ENCODE peak calls at places on chromosomes 1 and 21, in seven cellular contexts. X is astrocyte of the spinal cord, U is fibroblast of lung, I is GM10248, A is lung, B is HFFc6, Y is left lung. L is an unnamed sample.

GRCh38 chr1:24108334-24109165 is 3.4 kb downstream of the MYOM3 start:
- DNase-seq in X (peak; percentile 92), U (peak; percentile 43), I (no peak), A (no peak), B (peak; percentile 88), Y (no peak), L (no peak)

GRCh38 chr1:214205053-214205452 is 75.9 kb upstream of the SMYD2 start:
- DNase-seq in X (no peak), U (no peak), I (no peak), A (no peak), B (no peak), Y (no peak), L (no peak)

GRCh38 chr1:93552751-93553455 is 105.0 kb downstream of the FNBP1L start:
- DNase-seq in X (peak; percentile 64), U (peak; percentile 57), I (no peak), A (no peak), B (no peak), Y (no peak), L (no peak)

GRCh38 chr1:203870256-203870655 is 8.9 kb downstream of the SNRPE start:
- DNase-seq in X (no peak), U (peak; percentile 28), I (no peak), A (no peak), B (peak; percentile 70), Y (no peak), L (no peak)

GRCh38 chr21:29163381-29164115 is 33.1 kb downstream of the MAP3K7CL start:
- DNase-seq in X (no peak), U (peak; percentile 74), I (no peak), A (no peak), B (no peak), Y (no peak), L (no peak)

GRCh38 chr1:182087951-182088350 is 26.4 kb upstream of the ZNF648 start:
- DNase-seq in X (no peak), U (no peak), I (no peak), A (no peak), B (no peak), Y (no peak), L (no peak)

GRCh38 chr1:194420706-194421105 is 1234.3 kb upstream of the B3GALT2 start:
- DNase-seq in X (no peak), U (no peak), I (no peak), A (no peak), B (no peak), Y (no peak), L (no peak)

GRCh38 chr21:43306911-43307676 is 119.8 kb downstream of the SIK1 start:
- DNase-seq in X (peak; percentile 17), U (no peak), I (peak; percentile 76), A (no peak), B (peak; percentile 56), Y (peak; percentile 41), L (no peak)

GRCh38 chr1:86487131-86487804 is 18.5 kb downstream of the CLCA1 start:
- DNase-seq in X (peak; percentile 92), U (peak; percentile 51), I (no peak), A (no peak), B (peak; percentile 76), Y (no peak), L (no peak)

DNA sequence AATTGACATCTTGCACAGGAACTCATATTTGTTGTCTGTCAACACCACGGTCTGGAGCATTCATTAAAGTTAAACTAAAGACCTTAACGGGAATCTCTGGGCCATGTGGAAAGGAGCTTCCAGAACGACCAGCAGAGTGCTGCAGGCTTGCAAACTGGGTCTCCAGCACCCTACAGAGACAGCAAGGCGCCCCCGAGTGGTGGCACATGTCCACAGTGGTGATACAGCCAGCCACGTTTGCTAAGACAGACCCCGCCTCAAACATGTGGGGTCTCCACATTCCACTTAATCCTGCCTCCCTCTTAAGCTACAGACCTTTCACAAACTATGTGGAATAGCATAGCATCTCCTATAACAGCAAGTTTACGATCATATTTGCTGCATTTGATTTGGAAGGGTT is 96.5 kb upstream of the BACE2 start:
- DNase-seq in X (no peak), U (no peak), I (no peak), A (no peak), B (no peak), Y (no peak), L (no peak)
- TF ChIP-seq CTCF in X (peak; percentile 10), U (no peak), I (no peak), A (no peak), B (peak; percentile 41), Y (no peak), L (no peak)

GRCh38 chr1:70504821-70505193 is 93.7 kb downstream of the CTH start:
- DNase-seq in X (peak; percentile 78), U (peak; percentile 27), I (no peak), A (no peak), B (peak; percentile 86), Y (no peak), L (no peak)

GRCh38 chr1:70504176-70504820 is 93.2 kb downstream of the CTH start:
- DNase-seq in X (no peak), U (no peak), I (peak; percentile 68), A (no peak), B (peak; percentile 20), Y (no peak), L (no peak)

DNA sequence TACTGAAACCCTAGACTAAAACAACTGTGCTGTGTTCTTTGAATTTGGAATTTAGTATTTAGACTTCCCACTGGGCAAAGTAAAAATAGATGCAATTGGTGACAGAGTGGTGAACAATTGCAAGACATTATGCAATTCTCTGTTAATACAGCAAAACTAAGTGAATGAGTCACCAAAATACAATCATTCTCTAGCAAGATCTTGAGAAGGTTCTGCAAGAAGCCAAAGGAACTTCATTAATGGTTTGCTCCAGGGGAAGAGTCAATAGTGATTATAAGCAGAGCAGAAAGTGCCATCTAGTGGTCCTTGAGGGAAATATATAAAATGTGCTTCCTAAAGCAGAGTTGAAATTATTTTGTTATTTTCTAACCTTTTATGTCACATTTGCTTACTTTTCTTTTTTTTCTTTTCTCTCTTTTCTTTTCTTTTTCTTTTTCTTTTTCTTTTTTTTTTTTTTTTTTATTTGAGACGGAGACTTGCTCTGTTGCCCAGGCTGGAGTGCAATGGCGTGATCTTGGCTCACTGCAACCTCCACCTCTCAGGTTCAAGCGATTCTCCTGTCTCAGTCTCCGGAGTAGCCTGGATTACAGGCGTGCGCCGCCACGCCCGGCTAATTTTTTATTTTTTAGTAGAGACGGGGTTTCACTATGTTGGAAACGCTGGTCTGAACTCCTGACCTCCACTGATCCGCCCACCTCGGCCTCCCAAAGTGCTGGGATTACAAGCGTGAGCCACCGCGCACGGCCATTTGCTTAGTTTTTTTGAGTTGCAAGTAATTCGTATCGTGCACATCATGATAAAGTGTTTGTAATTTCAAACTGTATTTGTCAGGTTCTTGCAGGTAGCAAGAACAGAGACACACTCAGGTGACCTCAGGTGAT is 99.2 kb downstream of the CTH start:
- DNase-seq in X (peak; percentile 96), U (peak; percentile 99), I (peak; percentile 56), A (no peak), B (peak; percentile 99), Y (no peak), L (no peak)
- TF ChIP-seq CTCF in X (peak; percentile 60), U (peak; percentile 67), I (peak; percentile 63), A (peak; percentile 64), B (peak; percentile 88), Y (peak; percentile 48), L (peak; percentile 61)

DNA sequence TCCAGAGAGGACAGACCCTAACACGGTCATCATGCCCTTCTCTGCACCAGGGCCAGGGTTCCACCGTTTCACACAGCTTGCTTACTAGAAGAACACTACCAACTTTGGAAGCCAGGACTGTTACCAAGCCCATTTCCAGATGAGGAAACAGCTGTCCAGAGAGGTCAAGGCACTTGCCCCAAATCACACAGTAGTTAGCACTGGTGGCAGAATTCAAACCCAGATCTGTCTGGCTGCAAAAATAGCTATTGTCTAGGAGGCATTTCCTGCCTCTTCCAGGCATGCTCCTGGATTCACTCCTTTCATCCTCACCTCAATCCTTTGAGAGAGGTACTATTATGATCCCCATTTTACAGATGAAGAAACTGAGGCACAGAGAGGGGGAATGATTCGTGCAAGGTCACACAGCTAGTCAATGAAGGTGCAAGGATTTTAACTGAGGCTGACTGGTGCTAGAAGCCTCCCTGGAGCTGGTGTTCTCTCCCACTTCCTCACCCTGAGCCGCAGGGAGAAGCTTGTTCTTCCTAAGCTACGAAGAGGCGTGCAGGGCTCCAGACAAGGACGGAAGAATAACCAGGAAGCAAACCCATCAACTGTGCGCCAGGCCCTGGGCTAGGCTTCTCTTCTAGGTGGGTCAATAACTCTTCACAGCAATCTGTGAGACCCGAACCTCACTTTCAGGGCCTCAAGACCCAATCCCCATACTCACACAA is 558 bp upstream of the LAPTM5 start:
- DNase-seq in X (no peak), U (no peak), I (no peak), A (no peak), B (no peak), Y (no peak), L (no peak)
- TF ChIP-seq CTCF in X (no peak), U (no peak), I (no peak), A (no peak), B (no peak), Y (no peak), L (no peak)

GRCh38 chr1:201876148-201876547 is 12.6 kb upstream of the SHISA4 start:
- DNase-seq in X (no peak), U (no peak), I (no peak), A (no peak), B (no peak), Y (no peak), L (no peak)
- TF ChIP-seq CTCF in X (peak; percentile 57), U (peak; percentile 55), I (no peak), A (no peak), B (peak; percentile 74), Y (no peak), L (no peak)

GRCh38 chr1:152486400-152487006 is 24.1 kb upstream of the LCE5A start:
- DNase-seq in X (no peak), U (no peak), I (no peak), A (peak; percentile 11), B (no peak), Y (no peak), L (no peak)
- TF ChIP-seq CTCF in X (no peak), U (peak; percentile 31), I (peak; percentile 47), A (no peak), B (peak; percentile 72), Y (peak; percentile 31), L (no peak)